ENCODE peak calls at places on chromosomes 6 and 20, in nine cellular contexts. R, P, L, U, O, J, T, I and F are unnamed samples. For H3K27me3, the result is how much of the 10 kb centered on the place peaks cover.

GRCh38 chr6:134267917-134268361 is 50.0 kb downstream of the SGK1 start:
- DNase-seq in R (no peak), P (no peak), L (no peak), U (no peak), O (no peak), J (peak), T (no peak), I (no peak), F (peak)

GRCh38 chr6:138007014-138007472 is 100.2 kb downstream of the PERP start:
- DNase-seq in R (no peak), P (peak), L (no peak), U (no peak), O (no peak), J (peak), T (no peak), I (peak), F (no peak)

GRCh38 chr20:32828029-32828666 is 8.4 kb downstream of the MAPRE1 start:
- DNase-seq in R (no peak), P (no peak), L (no peak), U (no peak), O (no peak), J (no peak), T (no peak), I (peak), F (no peak)

GRCh38 chr6:82712826-82713225 is 349.2 kb downstream of the TPBG start:
- DNase-seq in R (no peak), P (no peak), L (no peak), U (no peak), O (no peak), J (peak), T (no peak), I (no peak), F (no peak)

GRCh38 chr6:169501777-169502313 is 200.0 kb downstream of the WDR27 start:
- DNase-seq in R (no peak), P (no peak), L (no peak), U (no peak), O (no peak), J (no peak), T (no peak), I (no peak), F (no peak)

GRCh38 chr6:54053893-54054391 is 57.3 kb upstream of the MLIP start:
- DNase-seq in R (no peak), P (no peak), L (peak), U (peak), O (no peak), J (peak), T (no peak), I (peak), F (no peak)

GRCh38 chr20:46592580-46593362 is 42.3 kb upstream of the OCSTAMP start:
- DNase-seq in R (no peak), P (no peak), L (no peak), U (no peak), O (no peak), J (peak), T (no peak), I (no peak), F (no peak)

GRCh38 chr6:37473364-37474095 is 26.2 kb downstream of the CCDC167 start:
- DNase-seq in R (no peak), P (peak), L (no peak), U (peak), O (no peak), J (no peak), T (no peak), I (peak), F (peak)

GRCh38 chr6:117346142-117346930 is 79.4 kb downstream of the ROS1 start:
- DNase-seq in R (no peak), P (no peak), L (no peak), U (no peak), O (no peak), J (peak), T (no peak), I (peak), F (no peak)

GRCh38 chr6:29764422-29765196 is 41.4 kb downstream of the HLA-F start:
- DNase-seq in R (no peak), P (no peak), L (no peak), U (no peak), O (no peak), J (no peak), T (no peak), I (no peak), F (no peak)

GRCh38 chr20:34874094-34874654 is 1.5 kb upstream of the GGT7 start:
- DNase-seq in R (peak), P (peak), L (peak), U (peak), O (peak), J (peak), T (peak), I (peak), F (peak)

GRCh38 chr20:53734006-53734688 is 140.5 kb upstream of the ZNF217 start:
- DNase-seq in R (no peak), P (no peak), L (no peak), U (no peak), O (no peak), J (no peak), T (no peak), I (no peak), F (no peak)

GRCh38 chr6:130981409-130981808 is 81.6 kb downstream of the EPB41L2 start:
- DNase-seq in R (no peak), P (no peak), L (peak), U (no peak), O (no peak), J (no peak), T (peak), I (peak), F (no peak)

GRCh38 chr6:139580592-139581484 is 206.4 kb upstream of the CITED2 start:
- DNase-seq in R (no peak), P (no peak), L (no peak), U (no peak), O (no peak), J (no peak), T (no peak), I (no peak), F (no peak)

GRCh38 chr6:168261234-168261633 is 58.3 kb downstream of the DACT2 start:
- DNase-seq in R (no peak), P (no peak), L (no peak), U (no peak), O (no peak), J (no peak), T (no peak), I (no peak), F (no peak)

GRCh38 chr6:140897804-140898573 is 1234.7 kb upstream of the GJE1 start:
- DNase-seq in R (peak), P (no peak), L (no peak), U (no peak), O (peak), J (no peak), T (no peak), I (no peak), F (peak)

GRCh38 chr20:52410182-52410647 is 218.6 kb upstream of the ZFP64 start:
- DNase-seq in R (no peak), P (no peak), L (no peak), U (no peak), O (peak), J (no peak), T (peak), I (peak), F (peak)

GRCh38 chr6:165488624-165489295 is 174.3 kb downstream of the PDE10A start:
- DNase-seq in R (no peak), P (no peak), L (no peak), U (no peak), O (no peak), J (no peak), T (no peak), I (no peak), F (no peak)

GRCh38 chr20:58719258-58719657 is 26.7 kb downstream of the NPEPL1 start:
- DNase-seq in R (no peak), P (peak), L (no peak), U (peak), O (no peak), J (no peak), T (no peak), I (no peak), F (no peak)

GRCh38 chr6:122393339-122393896 is 6.0 kb upstream of the HSF2 start:
- DNase-seq in R (no peak), P (no peak), L (no peak), U (no peak), O (no peak), J (no peak), T (no peak), I (no peak), F (no peak)

GRCh38 chr6:118876814-118877213 is 17.1 kb upstream of the ASF1A start:
- DNase-seq in R (no peak), P (no peak), L (no peak), U (no peak), O (no peak), J (no peak), T (no peak), I (peak), F (no peak)

GRCh38 chr6:137680678-137681346 is 186.2 kb upstream of the TNFAIP3 start:
- DNase-seq in R (no peak), P (no peak), L (no peak), U (no peak), O (no peak), J (no peak), T (no peak), I (peak), F (no peak)

GRCh38 chr6:81485395-81485794 is 267.1 kb downstream of the TENT5A start:
- DNase-seq in R (no peak), P (no peak), L (no peak), U (no peak), O (no peak), J (no peak), T (no peak), I (no peak), F (no peak)

GRCh38 chr20:57020364-57020763 is 246.1 kb downstream of the BMP7 start:
- DNase-seq in R (no peak), P (no peak), L (no peak), U (no peak), O (no peak), J (no peak), T (no peak), I (no peak), F (no peak)

GRCh38 chr20:20706285-20706684 is 6.2 kb downstream of the RALGAPA2 start:
- DNase-seq in R (no peak), P (peak), L (no peak), U (no peak), O (no peak), J (no peak), T (no peak), I (no peak), F (no peak)

GRCh38 chr20:32012159-32012682 is 2.0 kb downstream of the CCM2L start:
- DNase-seq in R (no peak), P (no peak), L (no peak), U (no peak), O (peak), J (no peak), T (no peak), I (no peak), F (no peak)

GRCh38 chr6:53281518-53282215 is 67.1 kb downstream of the ELOVL5 start:
- DNase-seq in R (no peak), P (no peak), L (no peak), U (no peak), O (no peak), J (no peak), T (no peak), I (no peak), F (no peak)

GRCh38 chr6:29748391-29749352 is 25.4 kb downstream of the HLA-F start:
- DNase-seq in R (peak), P (peak), L (no peak), U (peak), O (peak), J (peak), T (peak), I (peak), F (peak)

GRCh38 chr20:47309806-47310426 is 46.6 kb downstream of the ZMYND8 start:
- DNase-seq in R (peak), P (peak), L (no peak), U (no peak), O (no peak), J (peak), T (no peak), I (no peak), F (no peak)

DNA sequence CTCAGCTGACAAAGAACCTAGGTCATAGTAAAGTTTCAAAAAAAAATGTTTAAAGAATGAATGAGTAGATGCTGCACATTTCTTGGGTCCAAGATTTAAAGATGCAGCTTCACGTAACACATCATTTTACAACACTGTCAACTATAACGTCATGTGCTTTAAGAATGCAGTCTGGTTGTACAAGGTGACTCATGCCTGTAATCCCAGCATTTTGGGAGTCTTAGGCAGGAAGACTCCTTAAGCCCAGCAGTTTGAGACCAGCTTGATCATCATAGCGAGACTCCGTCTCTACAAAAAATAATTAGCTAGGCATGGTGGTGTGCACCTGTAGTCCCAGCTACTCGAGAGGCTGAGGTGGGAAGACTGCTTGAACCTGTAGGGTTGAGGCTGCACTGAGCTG is 21.9 kb downstream of the SLC17A5 start:
- DNase-seq in R (no peak), P (no peak), L (peak), U (no peak), O (no peak), J (no peak), T (no peak), I (peak), F (no peak)
- H3K27me3 ChIP-seq in R (under half), P (under half), L (under half), U (under half), O (under half), J (under half), T (under half), I (under half), F (under half)

DNA sequence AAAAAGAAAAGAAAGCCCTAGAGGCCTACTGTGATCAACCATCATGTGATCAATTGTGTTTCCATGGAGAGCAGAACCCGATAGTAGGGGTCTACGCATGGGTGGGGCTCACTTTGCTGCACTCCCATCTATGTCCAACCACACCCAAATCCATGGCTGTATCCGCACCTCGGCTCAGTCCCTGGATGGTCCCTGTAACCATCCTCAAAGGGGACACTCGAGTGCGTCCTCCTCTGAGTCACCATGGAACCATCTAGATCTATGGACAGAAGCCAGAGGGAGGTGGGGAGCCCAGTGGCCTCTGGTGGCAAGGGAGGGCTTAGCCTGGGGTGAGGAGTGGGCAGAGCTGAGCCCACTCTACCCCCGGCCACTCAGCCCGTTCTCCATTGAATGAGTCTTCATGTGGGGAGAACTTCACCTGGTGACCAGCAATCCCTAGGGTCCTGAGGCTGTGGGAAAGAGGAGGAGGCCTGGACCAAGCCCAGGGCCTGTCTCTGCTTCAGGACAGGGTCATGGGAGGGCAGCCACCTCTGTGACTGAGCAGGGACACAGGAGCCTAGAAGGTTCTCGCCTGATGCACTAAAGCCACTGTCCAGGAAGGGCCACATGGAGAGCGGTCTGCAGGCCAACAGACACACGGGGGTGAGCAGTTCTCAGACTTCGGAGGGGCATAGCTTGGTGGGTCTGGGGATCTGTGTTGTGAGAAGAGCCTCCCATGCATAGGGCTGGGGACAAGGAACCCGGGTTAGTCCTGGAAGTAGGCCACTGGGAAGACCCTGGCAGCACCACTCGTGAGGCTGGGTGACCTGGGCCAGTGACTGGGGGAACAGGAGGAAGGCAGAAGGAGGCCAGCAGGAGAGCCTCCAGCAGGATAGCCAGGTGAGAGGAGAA is 19.3 kb downstream of the RAET1L start:
- DNase-seq in R (peak), P (no peak), L (no peak), U (peak), O (no peak), J (no peak), T (no peak), I (no peak), F (no peak)
- H3K27me3 ChIP-seq in R (half or more), P (half or more), L (under half), U (under half), O (under half), J (half or more), T (under half), I (half or more), F (half or more)

GRCh38 chr20:63456429-63457284 is 15.8 kb downstream of the KCNQ2 start:
- DNase-seq in R (no peak), P (no peak), L (no peak), U (no peak), O (no peak), J (no peak), T (no peak), I (no peak), F (peak)

GRCh38 chr20:63459070-63459380 is 13.4 kb downstream of the KCNQ2 start:
- DNase-seq in R (no peak), P (no peak), L (no peak), U (no peak), O (no peak), J (no peak), T (no peak), I (no peak), F (no peak)

GRCh38 chr20:63455568-63455859 is 16.9 kb downstream of the KCNQ2 start:
- DNase-seq in R (no peak), P (no peak), L (no peak), U (no peak), O (no peak), J (no peak), T (no peak), I (no peak), F (no peak)

GRCh38 chr20:63458170-63459069 is 14.0 kb downstream of the KCNQ2 start:
- DNase-seq in R (no peak), P (no peak), L (no peak), U (no peak), O (no peak), J (no peak), T (no peak), I (no peak), F (no peak)

GRCh38 chr20:63457737-63458136 is 14.7 kb downstream of the KCNQ2 start:
- DNase-seq in R (no peak), P (peak), L (no peak), U (no peak), O (no peak), J (no peak), T (no peak), I (no peak), F (peak)
- H3K27me3 ChIP-seq in R (half or more), P (half or more), L (under half), U (under half), O (half or more), J (under half), T (under half), I (under half), F (half or more)

GRCh38 chr20:63158845-63159244 is 57.1 kb downstream of the YTHDF1 start:
- DNase-seq in R (no peak), P (no peak), L (no peak), U (no peak), O (no peak), J (no peak), T (no peak), I (no peak), F (no peak)
- H3K27me3 ChIP-seq in R (half or more), P (half or more), L (under half), U (under half), O (half or more), J (under half), T (under half), I (half or more), F (half or more)

GRCh38 chr6:10402648-10403311 is 12.1 kb downstream of the TFAP2A start:
- DNase-seq in R (no peak), P (no peak), L (no peak), U (no peak), O (no peak), J (no peak), T (no peak), I (no peak), F (no peak)
- H3K27me3 ChIP-seq in R (under half), P (half or more), L (under half), U (under half), O (half or more), J (half or more), T (under half), I (under half), F (half or more)

DNA sequence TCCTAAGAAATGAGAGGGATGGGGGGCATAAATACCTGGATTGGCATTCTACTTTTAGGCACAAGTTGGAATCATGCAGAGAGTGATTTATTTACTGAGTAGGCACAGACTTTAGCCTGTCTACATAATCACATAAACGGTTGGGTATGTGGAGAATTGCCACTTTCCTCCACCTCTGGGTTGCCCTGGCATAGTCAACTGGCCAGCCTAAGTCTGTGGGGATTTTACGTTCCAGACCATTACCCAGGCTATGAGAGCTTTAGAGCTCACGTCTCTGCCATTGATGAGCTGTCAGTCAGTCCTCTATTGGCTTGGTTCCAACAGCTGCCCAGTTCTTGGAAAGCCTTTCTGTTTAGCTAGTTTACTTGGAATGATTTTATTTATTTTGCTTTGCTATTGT is 5.0 kb upstream of the BHLHE23 start:
- DNase-seq in R (no peak), P (no peak), L (no peak), U (no peak), O (no peak), J (no peak), T (no peak), I (no peak), F (no peak)
- H3K27me3 ChIP-seq in R (half or more), P (half or more), L (half or more), U (under half), O (half or more), J (under half), T (under half), I (half or more), F (half or more)

DNA sequence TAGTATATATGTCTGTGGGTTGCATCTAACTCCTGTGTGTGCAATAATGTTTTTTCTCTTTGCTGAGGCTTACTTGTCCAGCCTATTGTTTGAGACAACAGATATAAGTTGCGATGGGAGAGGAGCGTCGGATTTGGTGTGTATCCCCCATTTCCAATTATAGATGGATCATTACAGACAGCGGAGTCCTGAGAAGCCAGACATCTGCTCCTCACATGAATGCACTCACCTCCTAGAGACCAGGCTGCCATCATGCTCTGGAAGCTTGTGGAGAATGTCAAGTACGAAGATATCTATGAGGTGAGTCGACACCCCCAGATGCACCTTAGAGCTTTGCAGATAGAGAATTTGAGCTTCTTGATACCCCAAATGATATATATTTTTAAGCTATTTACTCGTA is at the start of gene TFAP2B:
- DNase-seq in R (no peak), P (no peak), L (no peak), U (no peak), O (no peak), J (no peak), T (no peak), I (no peak), F (no peak)
- H3K27me3 ChIP-seq in R (half or more), P (half or more), L (under half), U (under half), O (half or more), J (half or more), T (half or more), I (half or more), F (under half)

GRCh38 chr6:108133594-108134179 is 32.1 kb upstream of the NR2E1 start:
- DNase-seq in R (no peak), P (peak), L (peak), U (peak), O (peak), J (peak), T (peak), I (peak), F (peak)
- H3K27me3 ChIP-seq in R (under half), P (half or more), L (under half), U (under half), O (under half), J (half or more), T (under half), I (under half), F (half or more)

DNA sequence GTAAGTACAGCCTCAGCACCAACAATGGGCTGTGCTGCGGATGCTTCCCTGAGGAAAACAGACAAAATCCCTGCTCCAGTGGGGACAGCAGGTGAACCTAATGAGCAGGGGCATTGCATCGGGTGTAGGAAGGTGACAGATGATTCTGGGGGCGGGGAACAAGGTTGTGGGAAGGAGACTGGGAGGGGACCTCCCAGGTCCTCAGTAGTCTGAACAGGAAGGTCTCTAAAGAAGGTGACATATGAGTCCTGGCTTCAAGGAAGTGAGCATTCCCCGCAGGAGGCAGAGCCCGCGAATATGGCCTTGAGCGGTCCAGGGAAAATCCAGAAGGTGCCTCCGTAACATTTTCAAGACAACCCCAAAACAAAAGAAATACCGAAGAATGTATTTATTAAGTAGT is 19.4 kb downstream of the ULBP1 start:
- DNase-seq in R (peak), P (no peak), L (no peak), U (no peak), O (no peak), J (no peak), T (no peak), I (no peak), F (no peak)
- H3K27me3 ChIP-seq in R (half or more), P (half or more), L (half or more), U (under half), O (half or more), J (half or more), T (under half), I (under half), F (half or more)